ENCODE peak calls at places on chromosomes 1 and 21, in five cellular contexts. One of them, this sample, is unnamed. For H3K4me1 and H3K27me3, the result is how much of the 10 kb centered on the place peaks cover.

GRCh38 chr21:36120304-36120902 is 14.5 kb upstream of the CBR3 start:
- DNase-seq in PC-3: no peak
- DNase-seq in tibial nerve: no peak
- DNase-seq in BE2C: no peak
- DNase-seq in small intestine: no peak
- DNase-seq in this sample: peak

GRCh38 chr1:73978964-73979363 is 219.0 kb downstream of the LRRIQ3 start:
- DNase-seq in PC-3: no peak
- DNase-seq in tibial nerve: no peak
- DNase-seq in BE2C: no peak
- DNase-seq in small intestine: no peak
- DNase-seq in this sample: no peak

GRCh38 chr1:52472384-52472783 is 68.0 kb downstream of the PRPF38A start:
- DNase-seq in PC-3: no peak
- DNase-seq in tibial nerve: no peak
- DNase-seq in BE2C: no peak
- DNase-seq in small intestine: no peak
- DNase-seq in this sample: no peak

GRCh38 chr1:63087966-63088365 is 234.4 kb upstream of the FOXD3 start:
- DNase-seq in PC-3: no peak
- DNase-seq in tibial nerve: no peak
- DNase-seq in BE2C: peak
- DNase-seq in small intestine: no peak
- DNase-seq in this sample: no peak

GRCh38 chr1:161727343-161727924 is 6.1 kb downstream of the FCRLB start:
- DNase-seq in PC-3: peak
- DNase-seq in tibial nerve: peak
- DNase-seq in BE2C: no peak
- DNase-seq in small intestine: peak
- DNase-seq in this sample: peak

GRCh38 chr1:167938083-167938482 is 1.2 kb upstream of the MPC2 start:
- DNase-seq in PC-3: peak
- DNase-seq in tibial nerve: no peak
- DNase-seq in BE2C: no peak
- DNase-seq in small intestine: no peak
- DNase-seq in this sample: no peak

GRCh38 chr1:10724948-10725852 is 71.2 kb downstream of the CASZ1 start:
- DNase-seq in PC-3: peak
- DNase-seq in tibial nerve: no peak
- DNase-seq in BE2C: peak
- DNase-seq in small intestine: no peak
- DNase-seq in this sample: no peak

GRCh38 chr1:94316836-94317789 is 79.7 kb upstream of the ARHGAP29 start:
- DNase-seq in PC-3: peak
- DNase-seq in tibial nerve: no peak
- DNase-seq in BE2C: no peak
- DNase-seq in small intestine: no peak
- DNase-seq in this sample: no peak

DNA sequence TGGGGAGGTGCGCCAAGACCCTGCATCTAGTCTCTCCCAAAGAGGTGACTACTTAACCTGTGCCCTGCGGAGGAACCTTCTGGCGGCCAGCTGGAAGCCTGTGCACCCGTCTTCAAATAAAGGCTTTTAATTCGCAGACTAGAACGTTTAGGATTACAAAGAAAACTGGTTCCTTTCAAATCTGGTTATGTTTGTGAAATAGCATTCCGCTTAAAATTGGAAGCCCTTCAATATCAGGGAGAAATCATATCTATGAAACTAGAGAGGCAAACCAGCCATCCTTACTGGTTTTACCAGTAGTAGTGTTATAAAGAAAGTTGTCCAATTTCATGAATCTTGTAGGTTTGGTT is 250.8 kb downstream of the FAM72C start:
- DNase-seq in PC-3: no peak
- DNase-seq in tibial nerve: no peak
- DNase-seq in BE2C: no peak
- DNase-seq in small intestine: no peak
- DNase-seq in this sample: no peak
- H3K4me1 ChIP-seq in PC-3: under half
- H3K4me1 ChIP-seq in tibial nerve: under half
- H3K4me1 ChIP-seq in BE2C: under half
- H3K4me1 ChIP-seq in small intestine: under half
- H3K4me1 ChIP-seq in this sample: under half

GRCh38 chr1:204873714-204874113 is 3.1 kb downstream of the NFASC start:
- DNase-seq in PC-3: no peak
- DNase-seq in tibial nerve: no peak
- DNase-seq in BE2C: no peak
- DNase-seq in small intestine: no peak
- DNase-seq in this sample: no peak

GRCh38 chr1:204873176-204873575 is 2.5 kb downstream of the NFASC start:
- DNase-seq in PC-3: no peak
- DNase-seq in tibial nerve: no peak
- DNase-seq in BE2C: no peak
- DNase-seq in small intestine: no peak
- DNase-seq in this sample: no peak

GRCh38 chr1:204872262-204872881 is 1.7 kb downstream of the NFASC start:
- DNase-seq in PC-3: no peak
- DNase-seq in tibial nerve: no peak
- DNase-seq in BE2C: no peak
- DNase-seq in small intestine: no peak
- DNase-seq in this sample: no peak

GRCh38 chr1:204874274-204874673 is 3.6 kb downstream of the NFASC start:
- DNase-seq in PC-3: no peak
- DNase-seq in tibial nerve: no peak
- DNase-seq in BE2C: no peak
- DNase-seq in small intestine: no peak
- DNase-seq in this sample: no peak

GRCh38 chr1:204875255-204875654 is 4.6 kb downstream of the NFASC start:
- DNase-seq in PC-3: no peak
- DNase-seq in tibial nerve: no peak
- DNase-seq in BE2C: no peak
- DNase-seq in small intestine: no peak
- DNase-seq in this sample: no peak
- H3K27me3 ChIP-seq in PC-3: half or more
- H3K27me3 ChIP-seq in tibial nerve: under half
- H3K27me3 ChIP-seq in BE2C: under half
- H3K27me3 ChIP-seq in small intestine: under half
- H3K27me3 ChIP-seq in this sample: under half

GRCh38 chr1:109874445-109874844 is 36.2 kb upstream of the CSF1 start:
- DNase-seq in PC-3: no peak
- DNase-seq in tibial nerve: no peak
- DNase-seq in BE2C: no peak
- DNase-seq in small intestine: no peak
- DNase-seq in this sample: no peak
- H3K4me1 ChIP-seq in PC-3: under half
- H3K4me1 ChIP-seq in tibial nerve: under half
- H3K4me1 ChIP-seq in BE2C: under half
- H3K4me1 ChIP-seq in small intestine: under half
- H3K4me1 ChIP-seq in this sample: under half

GRCh38 chr21:34501716-34502115 is 10.3 kb downstream of the KCNE1 start:
- DNase-seq in PC-3: no peak
- DNase-seq in tibial nerve: no peak
- DNase-seq in BE2C: no peak
- DNase-seq in small intestine: no peak
- DNase-seq in this sample: no peak

GRCh38 chr21:34502480-34503106 is 9.4 kb downstream of the KCNE1 start:
- DNase-seq in PC-3: no peak
- DNase-seq in tibial nerve: no peak
- DNase-seq in BE2C: no peak
- DNase-seq in small intestine: no peak
- DNase-seq in this sample: no peak

GRCh38 chr21:34499116-34499515 is 12.9 kb downstream of the KCNE1 start:
- DNase-seq in PC-3: no peak
- DNase-seq in tibial nerve: no peak
- DNase-seq in BE2C: no peak
- DNase-seq in small intestine: no peak
- DNase-seq in this sample: no peak

DNA sequence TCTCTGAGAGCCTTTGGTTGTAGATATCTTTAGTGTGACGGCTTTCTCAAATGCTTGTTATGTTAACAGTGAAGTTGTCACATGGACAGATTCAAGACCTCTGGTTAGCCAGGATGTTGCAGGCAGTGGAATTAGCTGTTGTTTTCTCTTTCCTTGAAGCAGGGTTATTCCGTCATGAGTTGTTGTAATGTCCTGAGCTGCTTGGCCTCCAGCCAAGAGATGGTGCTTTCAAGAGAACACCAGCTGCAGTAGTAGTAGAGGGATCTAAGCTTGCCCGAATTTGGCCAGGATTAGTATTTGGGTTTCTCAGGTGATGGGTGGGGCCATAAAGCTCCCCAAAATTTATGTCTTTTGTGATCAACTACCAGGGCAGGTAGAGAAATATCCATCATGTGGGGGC is 13.4 kb downstream of the KCNE1 start:
- DNase-seq in PC-3: no peak
- DNase-seq in tibial nerve: no peak
- DNase-seq in BE2C: no peak
- DNase-seq in small intestine: no peak
- DNase-seq in this sample: no peak
- H3K27me3 ChIP-seq in PC-3: under half
- H3K27me3 ChIP-seq in tibial nerve: under half
- H3K27me3 ChIP-seq in BE2C: under half
- H3K27me3 ChIP-seq in small intestine: under half
- H3K27me3 ChIP-seq in this sample: under half